ENCODE peak calls at places on chromosome 1, in nine cellular contexts. C is colonic mucosa; Z is AG10803; D is NCI-H2029 treated with DMSO at 0.1 percent for 48 hours; I is AG04450; X is stimulated activated naive B cell treated with anti-CD40 and anti-IgM and Interleukin-4, amounts not matched to agents 10 μg/mL and 1 μg/mL and 100 μg/mL, for 72 hours; A is NCI-H2081; R is cardiac muscle cell; O is activated T-helper 1 cell treated with anti-CD3 and anti-CD28 coated beads, Interleukin-2, amount 50 U/mL, for 16 hours. V is an unnamed sample.
A peak's percentile ranks its signal among the peaks of the same experiment; 100 is the strongest.

GRCh38 chr1:52927219-52928082 is at the start of gene SCP2:
- DNase-seq in I (peak; percentile 32), X (peak; percentile 48), O (peak; percentile 54), C (peak; percentile 86), D (no peak), A (peak; percentile 60), Z (peak; percentile 70), R (peak; percentile 81), V (peak; percentile 80)

GRCh38 chr1:209355415-209355814 is 228.1 kb upstream of the CAMK1G start:
- DNase-seq in R (no peak), Z (no peak), I (no peak), X (no peak), D (no peak), A (no peak), C (no peak), O (no peak), V (no peak)

GRCh38 chr1:163820748-163821147 is 499.0 kb downstream of the NUF2 start:
- DNase-seq in X (no peak), I (no peak), O (no peak), C (no peak), D (no peak), Z (peak; percentile 16), A (no peak), R (peak; percentile 22), V (no peak)

GRCh38 chr1:77888071-77888428 is 374 bp upstream of the NEXN start:
- DNase-seq in X (no peak), I (peak; percentile 42), R (peak; percentile 95), Z (peak; percentile 87), D (no peak), C (no peak), O (no peak), A (no peak), V (peak; percentile 73)

GRCh38 chr1:202029171-202029665 is 18.8 kb downstream of the ELF3 start:
- DNase-seq in I (peak; percentile 33), R (peak; percentile 51), Z (peak; percentile 76), X (no peak), O (no peak), C (no peak), D (peak; percentile 79), A (no peak), V (peak; percentile 87)

GRCh38 chr1:202745313-202745888 is 35.1 kb upstream of the SYT2 start:
- DNase-seq in A (no peak), R (no peak), O (no peak), Z (no peak), C (no peak), X (no peak), I (no peak), D (no peak), V (no peak)

GRCh38 chr1:55869050-55869449 is 653.9 kb upstream of the USP24 start:
- DNase-seq in D (peak; percentile 99), A (no peak), I (no peak), C (no peak), O (no peak), X (no peak), R (peak; percentile 19), Z (peak; percentile 63), V (no peak)

GRCh38 chr1:155078496-155079209 is at the start of gene EFNA3:
- DNase-seq in X (no peak), R (peak; percentile 61), I (no peak), D (no peak), C (peak; percentile 86), O (no peak), Z (peak; percentile 26), A (peak; percentile 80), V (peak; percentile 62)

GRCh38 chr1:49728377-49728776 is 295.4 kb downstream of the AGBL4 start:
- DNase-seq in C (no peak), O (no peak), I (no peak), X (no peak), Z (no peak), A (no peak), D (no peak), R (no peak), V (no peak)

GRCh38 chr1:221829327-221830011 is 87.6 kb upstream of the DUSP10 start:
- DNase-seq in R (peak; percentile 75), C (no peak), O (no peak), A (no peak), Z (peak; percentile 91), X (no peak), D (no peak), I (peak; percentile 70), V (peak; percentile 93)

GRCh38 chr1:90964444-90965035 is 57.3 kb downstream of the ZNF644 start:
- DNase-seq in D (no peak), O (no peak), R (peak; percentile 40), X (no peak), C (no peak), I (no peak), A (peak; percentile 6), Z (peak; percentile 16), V (peak; percentile 11)

GRCh38 chr1:43569175-43569574 is 38.5 kb downstream of the PTPRF start:
- DNase-seq in A (no peak), C (no peak), R (no peak), D (no peak), Z (no peak), O (no peak), X (no peak), I (no peak), V (no peak)

GRCh38 chr1:23103001-23103879 is 65.4 kb downstream of the LUZP1 start:
- DNase-seq in Z (no peak), D (no peak), I (no peak), O (no peak), C (peak; percentile 50), X (no peak), A (no peak), R (peak; percentile 55), V (peak; percentile 61)

GRCh38 chr1:231049121-231049979 is 9.3 kb upstream of the FAM89A start:
- DNase-seq in D (no peak), Z (no peak), C (no peak), X (no peak), O (no peak), R (no peak), A (no peak), I (no peak), V (no peak)

GRCh38 chr1:248813546-248813945 is 12.2 kb downstream of the SH3BP5L start:
- DNase-seq in A (no peak), O (no peak), D (no peak), I (no peak), R (no peak), C (no peak), Z (no peak), X (no peak), V (no peak)

GRCh38 chr1:91555821-91556531 is 55.3 kb downstream of the CDC7 start:
- DNase-seq in I (peak; percentile 61), X (no peak), O (no peak), D (no peak), A (no peak), R (peak; percentile 84), Z (peak; percentile 74), C (no peak), V (peak; percentile 73)

GRCh38 chr1:30652151-30652915 is 71.1 kb downstream of the MATN1 start:
- DNase-seq in R (no peak), Z (no peak), C (no peak), X (no peak), O (no peak), A (no peak), D (peak; percentile 7), I (no peak), V (no peak)

GRCh38 chr1:96116707-96117106 is 604.9 kb upstream of the PTBP2 start:
- DNase-seq in D (no peak), C (no peak), A (no peak), Z (no peak), O (no peak), R (no peak), X (no peak), I (no peak), V (no peak)

GRCh38 chr1:171754381-171754705 is 12.5 kb upstream of the VAMP4 start:
- DNase-seq in D (no peak), X (no peak), A (no peak), I (peak; percentile 85), R (peak; percentile 51), C (no peak), Z (peak; percentile 96), O (no peak), V (peak; percentile 84)

GRCh38 chr1:66676616-66677298 is 75.5 kb upstream of the DYNLT5 start:
- DNase-seq in X (no peak), R (peak; percentile 69), A (no peak), O (no peak), D (no peak), I (no peak), C (no peak), Z (peak; percentile 92), V (peak; percentile 59)

GRCh38 chr1:21317035-21317689 is 26.9 kb upstream of the ECE1 start:
- DNase-seq in A (no peak), Z (peak; percentile 83), R (peak; percentile 78), D (no peak), C (no peak), X (no peak), I (no peak), O (no peak), V (peak; percentile 83)